ENCODE peak calls at places on chromosomes 3 and 15, in nine cellular contexts. M is NCI-H82, W is DMS53, O is breast epithelium, P is posterior cingulate gyrus, C is heart right ventricle, J is progenitor cell of endocrine pancreas, V is ecto neural progenitor cell, I is amygdala. K is an unnamed sample.

GRCh38 chr3:150248116-150248864 is 159.8 kb upstream of the TSC22D2 start:
- DNase-seq in M (peak; percentile 40), W (no peak), O (no peak), P (no peak), C (no peak), J (no peak), V (no peak), I (no peak), K (no peak)

GRCh38 chr3:31532587-31533168 is at the start of gene STT3B:
- DNase-seq in M (peak; percentile 87), W (peak; percentile 72), O (no peak), P (peak; percentile 69), C (peak; percentile 87), J (no peak), V (no peak), I (peak; percentile 79), K (no peak)

GRCh38 chr3:108578064-108578463 is 11.2 kb downstream of the CIP2A start:
- DNase-seq in M (no peak), W (no peak), O (no peak), P (no peak), C (no peak), J (no peak), V (no peak), I (no peak), K (no peak)

GRCh38 chr3:196177967-196178366 is 33.2 kb downstream of the ZDHHC19 start:
- DNase-seq in M (no peak), W (no peak), O (no peak), P (no peak), C (no peak), J (no peak), V (no peak), I (no peak), K (no peak)

GRCh38 chr3:194312186-194312742 is 38.9 kb downstream of the CPN2 start:
- DNase-seq in M (no peak), W (peak; percentile 65), O (no peak), P (no peak), C (no peak), J (no peak), V (no peak), I (no peak), K (no peak)

GRCh38 chr3:16200411-16200810 is 25.9 kb downstream of the GALNT15 start:
- DNase-seq in M (no peak), W (no peak), O (no peak), P (no peak), C (no peak), J (no peak), V (no peak), I (no peak), K (no peak)

GRCh38 chr3:69505770-69506407 is 120.0 kb upstream of the FRMD4B start:
- DNase-seq in M (peak; percentile 56), W (peak; percentile 11), O (no peak), P (no peak), C (no peak), J (no peak), V (no peak), I (no peak), K (no peak)

GRCh38 chr3:117719316-117719926 is 1009.8 kb downstream of the TUSC7 start:
- DNase-seq in M (peak; percentile 70), W (peak; percentile 52), O (no peak), P (no peak), C (no peak), J (no peak), V (no peak), I (no peak), K (no peak)

GRCh38 chr3:147740928-147741327 is 331.8 kb downstream of the ZIC1 start:
- DNase-seq in M (no peak), W (no peak), O (no peak), P (no peak), C (no peak), J (no peak), V (no peak), I (no peak), K (no peak)

GRCh38 chr15:84734794-84735479 is 13.5 kb upstream of the ZNF592 start:
- DNase-seq in M (peak; percentile 65), W (peak; percentile 87), O (peak; percentile 61), P (no peak), C (no peak), J (peak; percentile 25), V (peak; percentile 56), I (no peak), K (peak; percentile 2)

GRCh38 chr3:75192065-75192658 is 472.0 kb upstream of the FRG2C start:
- DNase-seq in M (peak; percentile 61), W (peak; percentile 30), O (no peak), P (no peak), C (no peak), J (peak; percentile 14), V (peak; percentile 57), I (no peak), K (no peak)

GRCh38 chr3:129485681-129486056 is 42.8 kb upstream of the RHO start:
- DNase-seq in M (no peak), W (no peak), O (peak; percentile 93), P (peak; percentile 23), C (peak; percentile 73), J (no peak), V (peak; percentile 53), I (no peak), K (no peak)

GRCh38 chr3:152621006-152621868 is 213.7 kb upstream of the P2RY1 start:
- DNase-seq in M (peak; percentile 93), W (no peak), O (no peak), P (no peak), C (no peak), J (no peak), V (no peak), I (no peak), K (no peak)

GRCh38 chr15:71434774-71435173 is 319.5 kb downstream of the THSD4 start:
- DNase-seq in M (no peak), W (no peak), O (no peak), P (no peak), C (no peak), J (no peak), V (no peak), I (no peak), K (no peak)

GRCh38 chr15:29822685-29823459 is 604 bp upstream of the TJP1 start:
- DNase-seq in M (peak; percentile 59), W (peak; percentile 85), O (peak; percentile 71), P (peak; percentile 47), C (peak; percentile 70), J (peak; percentile 44), V (no peak), I (peak; percentile 73), K (peak; percentile 62)

GRCh38 chr15:61228025-61228901 is 839 bp downstream of the RORA start:
- DNase-seq in M (peak; percentile 44), W (peak; percentile 47), O (no peak), P (no peak), C (peak; percentile 26), J (no peak), V (peak; percentile 66), I (no peak), K (no peak)

GRCh38 chr15:98807262-98807661 is 158.9 kb downstream of the IGF1R start:
- DNase-seq in M (peak; percentile 55), W (no peak), O (no peak), P (no peak), C (no peak), J (no peak), V (no peak), I (no peak), K (no peak)

GRCh38 chr3:76765526-76765925 is 274.4 kb upstream of the ROBO2 start:
- DNase-seq in M (no peak), W (peak; percentile 73), O (no peak), P (no peak), C (no peak), J (no peak), V (no peak), I (no peak), K (no peak)

GRCh38 chr15:79942656-79943481 is 28.1 kb downstream of the BCL2A1 start:
- DNase-seq in M (no peak), W (peak; percentile 62), O (no peak), P (no peak), C (no peak), J (no peak), V (no peak), I (no peak), K (no peak)

GRCh38 chr3:8996681-8997121 is 33.4 kb upstream of the RAD18 start:
- DNase-seq in M (no peak), W (no peak), O (no peak), P (no peak), C (peak; percentile 42), J (no peak), V (no peak), I (no peak), K (peak; percentile 48)

GRCh38 chr3:78165876-78166275 is 1126.0 kb downstream of the ROBO2 start:
- DNase-seq in M (peak; percentile 22), W (no peak), O (no peak), P (no peak), C (no peak), J (no peak), V (no peak), I (no peak), K (no peak)

GRCh38 chr3:144444546-144444945 is 472.9 kb downstream of the DIPK2A start:
- DNase-seq in M (peak; percentile 34), W (no peak), O (no peak), P (no peak), C (no peak), J (no peak), V (no peak), I (no peak), K (no peak)

GRCh38 chr3:48556796-48557626 is at the start of gene PFKFB4:
- DNase-seq in M (peak; percentile 99), W (peak; percentile 94), O (peak; percentile 99), P (peak; percentile 100), C (peak; percentile 99), J (peak; percentile 99), V (peak; percentile 99), I (peak; percentile 100), K (peak; percentile 99)

GRCh38 chr3:98542623-98543022 is 10.8 kb downstream of the GPR15 start:
- DNase-seq in M (no peak), W (no peak), O (no peak), P (no peak), C (no peak), J (no peak), V (no peak), I (no peak), K (no peak)

GRCh38 chr3:196273655-196274054 is 13.9 kb downstream of the PCYT1A start:
- DNase-seq in M (no peak), W (no peak), O (no peak), P (no peak), C (no peak), J (no peak), V (peak; percentile 82), I (no peak), K (no peak)

GRCh38 chr15:82045179-82045891 is 483 bp downstream of the MEX3B start:
- DNase-seq in M (peak; percentile 57), W (peak; percentile 71), O (no peak), P (peak; percentile 35), C (peak; percentile 56), J (peak; percentile 43), V (peak; percentile 65), I (no peak), K (peak; percentile 52)

GRCh38 chr3:184884359-184885017 is 72.5 kb downstream of the VPS8 start:
- DNase-seq in M (no peak), W (no peak), O (no peak), P (no peak), C (no peak), J (no peak), V (no peak), I (no peak), K (no peak)

GRCh38 chr15:99961011-99961441 is 227.8 kb upstream of the LYSMD4 start:
- DNase-seq in M (peak; percentile 8), W (peak; percentile 39), O (peak; percentile 40), P (no peak), C (no peak), J (no peak), V (peak; percentile 52), I (no peak), K (peak; percentile 22)

GRCh38 chr3:194806991-194807685 is 121.5 kb downstream of the FAM43A start:
- DNase-seq in M (no peak), W (no peak), O (no peak), P (no peak), C (no peak), J (no peak), V (no peak), I (no peak), K (no peak)

GRCh38 chr3:6437631-6438030 is 423.3 kb upstream of the GRM7 start:
- DNase-seq in M (no peak), W (no peak), O (no peak), P (no peak), C (no peak), J (no peak), V (no peak), I (no peak), K (no peak)

GRCh38 chr3:14784087-14784596 is 34.6 kb upstream of the FGD5 start:
- DNase-seq in M (peak; percentile 61), W (no peak), O (no peak), P (no peak), C (no peak), J (no peak), V (no peak), I (no peak), K (no peak)